ENCODE peak calls at places on chromosomes 13 and 19, in nine cellular contexts. G is DMS79; U is nephron progenitor cell; F is amniotic epithelial cell; W is activated naive CD4-positive, alpha-beta T cell treated with Interleukin-2 at 50 U/mL for 16 hours; O is activated effector memory CD4-positive, alpha-beta T cell treated with anti-CD3 and anti-CD28 coated beads, Interleukin-2, amount 50 U/mL, for 16 hours; B is HEK293T; H is PC-3; Z is GM04504. T is an unnamed sample.
A peak's percentile ranks its signal among the peaks of the same experiment; 100 is the strongest.

GRCh38 chr19:38910488-38910887 is 1.5 kb downstream of the CCER2 start:
- DNase-seq in G (no peak), U (no peak), F (no peak), W (no peak), O (no peak), B (no peak), H (no peak), Z (no peak), T (no peak)

GRCh38 chr19:39052243-39052746 is 19.9 kb upstream of the FBXO27 start:
- DNase-seq in G (no peak), U (peak; percentile 79), F (peak; percentile 43), W (peak; percentile 73), O (peak; percentile 90), B (peak; percentile 69), H (peak; percentile 64), Z (peak; percentile 13), T (no peak)

GRCh38 chr19:14830702-14831101 is 4.3 kb downstream of the OR7A5 start:
- DNase-seq in G (no peak), U (no peak), F (no peak), W (no peak), O (no peak), B (no peak), H (no peak), Z (no peak), T (no peak)

GRCh38 chr13:105462981-105463380 is 1072.5 kb downstream of the EFNB2 start:
- DNase-seq in G (no peak), U (no peak), F (no peak), W (no peak), O (no peak), B (no peak), H (peak; percentile 32), Z (no peak), T (no peak)

GRCh38 chr19:29666634-29667389 is 1.6 kb downstream of the PLEKHF1 start:
- DNase-seq in G (no peak), U (peak; percentile 62), F (peak; percentile 56), W (peak; percentile 19), O (peak; percentile 70), B (no peak), H (no peak), Z (peak; percentile 57), T (no peak)

GRCh38 chr13:32687275-32687674 is 101.0 kb downstream of the PDS5B start:
- DNase-seq in G (no peak), U (no peak), F (no peak), W (no peak), O (no peak), B (no peak), H (no peak), Z (no peak), T (no peak)

GRCh38 chr13:101785858-101786257 is 333.4 kb downstream of the ITGBL1 start:
- DNase-seq in G (peak; percentile 13), U (peak; percentile 14), F (peak; percentile 36), W (no peak), O (no peak), B (peak; percentile 4), H (peak; percentile 59), Z (no peak), T (no peak)

GRCh38 chr13:27423333-27423732 is 1.1 kb upstream of the GTF3A start:
- DNase-seq in G (no peak), U (no peak), F (no peak), W (no peak), O (no peak), B (no peak), H (no peak), Z (no peak), T (no peak)

GRCh38 chr19:34330116-34330515 is 34.9 kb upstream of the GPI start:
- DNase-seq in G (no peak), U (no peak), F (no peak), W (no peak), O (peak; percentile 58), B (no peak), H (no peak), Z (no peak), T (no peak)

GRCh38 chr19:33683881-33684549 is 62.3 kb downstream of the CHST8 start:
- DNase-seq in G (no peak), U (peak; percentile 91), F (no peak), W (no peak), O (peak; percentile 54), B (peak; percentile 67), H (peak; percentile 46), Z (peak; percentile 11), T (no peak)

GRCh38 chr13:103883152-103883551 is 816.9 kb upstream of the SLC10A2 start:
- DNase-seq in G (no peak), U (peak; percentile 61), F (peak; percentile 93), W (no peak), O (no peak), B (peak; percentile 39), H (peak; percentile 97), Z (peak; percentile 59), T (peak; percentile 46)

GRCh38 chr13:45370922-45371406 is 30.0 kb upstream of the TPT1 start:
- DNase-seq in G (no peak), U (peak; percentile 82), F (peak; percentile 82), W (peak; percentile 55), O (peak; percentile 82), B (peak; percentile 59), H (peak; percentile 60), Z (no peak), T (peak; percentile 42)

GRCh38 chr19:3365447-3366103 is 808 bp upstream of the NFIC start:
- DNase-seq in G (peak; percentile 46), U (no peak), F (peak; percentile 67), W (no peak), O (no peak), B (no peak), H (peak; percentile 52), Z (no peak), T (no peak)

GRCh38 chr19:7916908-7917291 is 2.3 kb downstream of the TGFBR3L start:
- DNase-seq in G (no peak), U (no peak), F (no peak), W (no peak), O (no peak), B (no peak), H (no peak), Z (no peak), T (no peak)

GRCh38 chr13:106210327-106210726 is 325.1 kb downstream of the EFNB2 start:
- DNase-seq in G (no peak), U (no peak), F (peak; percentile 81), W (no peak), O (no peak), B (no peak), H (no peak), Z (no peak), T (no peak)

GRCh38 chr13:97307882-97308624 is 85.9 kb downstream of the MBNL2 start:
- DNase-seq in G (no peak), U (no peak), F (peak; percentile 46), W (no peak), O (no peak), B (no peak), H (peak; percentile 68), Z (peak; percentile 47), T (no peak)

GRCh38 chr13:45704211-45704739 is 2.2 kb downstream of the CBY2 start:
- DNase-seq in G (no peak), U (no peak), F (no peak), W (no peak), O (no peak), B (no peak), H (no peak), Z (no peak), T (no peak)

GRCh38 chr19:33674575-33675367 is 53.0 kb downstream of the CHST8 start:
- DNase-seq in G (no peak), U (no peak), F (no peak), W (no peak), O (peak; percentile 37), B (no peak), H (no peak), Z (no peak), T (no peak)

GRCh38 chr13:112892759-112893569 is 76.0 kb upstream of the MCF2L start:
- DNase-seq in G (no peak), U (peak; percentile 38), F (no peak), W (no peak), O (no peak), B (no peak), H (no peak), Z (no peak), T (no peak)

GRCh38 chr19:38740252-38740592 is 4.1 kb downstream of the CAPN12 start:
- DNase-seq in G (no peak), U (no peak), F (no peak), W (no peak), O (no peak), B (no peak), H (no peak), Z (no peak), T (no peak)

GRCh38 chr13:37595162-37595561 is 3.4 kb downstream of the POSTN start:
- DNase-seq in G (no peak), U (no peak), F (peak; percentile 93), W (no peak), O (no peak), B (no peak), H (no peak), Z (peak; percentile 22), T (peak; percentile 49)

GRCh38 chr13:73334459-73334858 is 275.7 kb downstream of the KLF5 start:
- DNase-seq in G (no peak), U (no peak), F (peak; percentile 38), W (no peak), O (no peak), B (no peak), H (peak; percentile 67), Z (peak; percentile 46), T (peak; percentile 14)

GRCh38 chr13:97018029-97018819 is 23.9 kb upstream of the OXGR1 start:
- DNase-seq in G (no peak), U (peak; percentile 41), F (peak; percentile 57), W (peak; percentile 31), O (peak; percentile 67), B (peak; percentile 45), H (peak; percentile 72), Z (no peak), T (peak; percentile 25)

GRCh38 chr19:6730153-6730804 is 7.1 kb downstream of the GPR108 start:
- DNase-seq in G (no peak), U (peak; percentile 81), F (peak; percentile 70), W (peak; percentile 28), O (peak; percentile 71), B (peak; percentile 68), H (no peak), Z (no peak), T (no peak)

GRCh38 chr19:6038634-6039405 is 60.9 kb upstream of the RANBP3 start:
- DNase-seq in G (no peak), U (no peak), F (no peak), W (no peak), O (no peak), B (no peak), H (no peak), Z (no peak), T (no peak)

GRCh38 chr13:45895880-45896279 is 44.3 kb upstream of the SIAH3 start:
- DNase-seq in G (no peak), U (no peak), F (no peak), W (no peak), O (no peak), B (no peak), H (no peak), Z (no peak), T (no peak)

GRCh38 chr13:100645382-100645781 is 29.2 kb downstream of the TMTC4 start:
- DNase-seq in G (peak; percentile 98), U (no peak), F (no peak), W (no peak), O (no peak), B (no peak), H (no peak), Z (no peak), T (no peak)

GRCh38 chr19:10987621-10988297 is 26.9 kb downstream of the SMARCA4 start:
- DNase-seq in G (no peak), U (no peak), F (no peak), W (no peak), O (no peak), B (no peak), H (no peak), Z (no peak), T (no peak)